ENCODE peak calls at places on chromosomes 5 and 9, in eight cellular contexts. One of them, this sample, is unnamed.

GRCh38 chr9:93657331-93658111 is 81.1 kb downstream of the PHF2 start:
- DNase-seq in pancreas: peak
- DNase-seq in cardiac muscle cell: no peak
- DNase-seq in fibroblast of villous mesenchyme: no peak
- DNase-seq in A549: no peak
- DNase-seq in mesothelial cell of epicardium: no peak
- DNase-seq in suprapubic skin: peak
- DNase-seq in mucosa of descending colon: no peak
- DNase-seq in this sample: no peak

GRCh38 chr9:119811030-119811429 is 441.8 kb upstream of the BRINP1 start:
- DNase-seq in pancreas: no peak
- DNase-seq in cardiac muscle cell: no peak
- DNase-seq in fibroblast of villous mesenchyme: no peak
- DNase-seq in A549: peak
- DNase-seq in mesothelial cell of epicardium: no peak
- DNase-seq in suprapubic skin: no peak
- DNase-seq in mucosa of descending colon: no peak
- DNase-seq in this sample: no peak

GRCh38 chr9:102728946-102729345 is 266.2 kb upstream of the CYLC2 start:
- DNase-seq in pancreas: no peak
- DNase-seq in cardiac muscle cell: no peak
- DNase-seq in fibroblast of villous mesenchyme: no peak
- DNase-seq in A549: no peak
- DNase-seq in mesothelial cell of epicardium: no peak
- DNase-seq in suprapubic skin: no peak
- DNase-seq in mucosa of descending colon: no peak
- DNase-seq in this sample: no peak

GRCh38 chr5:177085985-177086917 is at the start of gene FGFR4:
- DNase-seq in pancreas: peak
- DNase-seq in cardiac muscle cell: peak
- DNase-seq in fibroblast of villous mesenchyme: peak
- DNase-seq in A549: peak
- DNase-seq in mesothelial cell of epicardium: peak
- DNase-seq in suprapubic skin: peak
- DNase-seq in mucosa of descending colon: peak
- DNase-seq in this sample: no peak

GRCh38 chr5:142847898-142848790 is 78.0 kb downstream of the ARHGAP26 start:
- DNase-seq in pancreas: no peak
- DNase-seq in cardiac muscle cell: peak
- DNase-seq in fibroblast of villous mesenchyme: no peak
- DNase-seq in A549: no peak
- DNase-seq in mesothelial cell of epicardium: no peak
- DNase-seq in suprapubic skin: no peak
- DNase-seq in mucosa of descending colon: no peak
- DNase-seq in this sample: no peak

GRCh38 chr5:141914154-141914743 is 9.4 kb upstream of the DELE1 start:
- DNase-seq in pancreas: peak
- DNase-seq in cardiac muscle cell: peak
- DNase-seq in fibroblast of villous mesenchyme: peak
- DNase-seq in A549: no peak
- DNase-seq in mesothelial cell of epicardium: no peak
- DNase-seq in suprapubic skin: peak
- DNase-seq in mucosa of descending colon: peak
- DNase-seq in this sample: no peak

GRCh38 chr5:147567917-147568598 is 58.2 kb upstream of the DPYSL3 start:
- DNase-seq in pancreas: no peak
- DNase-seq in cardiac muscle cell: peak
- DNase-seq in fibroblast of villous mesenchyme: peak
- DNase-seq in A549: peak
- DNase-seq in mesothelial cell of epicardium: no peak
- DNase-seq in suprapubic skin: no peak
- DNase-seq in mucosa of descending colon: no peak
- DNase-seq in this sample: no peak

GRCh38 chr5:129120158-129120581 is 25.6 kb downstream of the ISOC1 start:
- DNase-seq in pancreas: no peak
- DNase-seq in cardiac muscle cell: no peak
- DNase-seq in fibroblast of villous mesenchyme: no peak
- DNase-seq in A549: no peak
- DNase-seq in mesothelial cell of epicardium: no peak
- DNase-seq in suprapubic skin: no peak
- DNase-seq in mucosa of descending colon: no peak
- DNase-seq in this sample: no peak

GRCh38 chr5:81397169-81397568 is 3.2 kb upstream of the ACOT12 start:
- DNase-seq in pancreas: no peak
- DNase-seq in cardiac muscle cell: peak
- DNase-seq in fibroblast of villous mesenchyme: no peak
- DNase-seq in A549: no peak
- DNase-seq in mesothelial cell of epicardium: no peak
- DNase-seq in suprapubic skin: no peak
- DNase-seq in mucosa of descending colon: no peak
- DNase-seq in this sample: no peak

GRCh38 chr9:127904888-127905728 is 5.7 kb upstream of the ST6GALNAC6 start:
- DNase-seq in pancreas: no peak
- DNase-seq in cardiac muscle cell: no peak
- DNase-seq in fibroblast of villous mesenchyme: no peak
- DNase-seq in A549: no peak
- DNase-seq in mesothelial cell of epicardium: no peak
- DNase-seq in suprapubic skin: no peak
- DNase-seq in mucosa of descending colon: peak
- DNase-seq in this sample: no peak

GRCh38 chr9:12833701-12834100 is 58.9 kb downstream of the LURAP1L start:
- DNase-seq in pancreas: no peak
- DNase-seq in cardiac muscle cell: no peak
- DNase-seq in fibroblast of villous mesenchyme: no peak
- DNase-seq in A549: no peak
- DNase-seq in mesothelial cell of epicardium: no peak
- DNase-seq in suprapubic skin: no peak
- DNase-seq in mucosa of descending colon: no peak
- DNase-seq in this sample: no peak

GRCh38 chr5:135718151-135718550 is 116.3 kb upstream of the SLC25A48 start:
- DNase-seq in pancreas: no peak
- DNase-seq in cardiac muscle cell: peak
- DNase-seq in fibroblast of villous mesenchyme: peak
- DNase-seq in A549: peak
- DNase-seq in mesothelial cell of epicardium: no peak
- DNase-seq in suprapubic skin: no peak
- DNase-seq in mucosa of descending colon: no peak
- DNase-seq in this sample: no peak

GRCh38 chr5:141695627-141696180 is 13.7 kb upstream of the ARAP3 start:
- DNase-seq in pancreas: no peak
- DNase-seq in cardiac muscle cell: peak
- DNase-seq in fibroblast of villous mesenchyme: no peak
- DNase-seq in A549: no peak
- DNase-seq in mesothelial cell of epicardium: no peak
- DNase-seq in suprapubic skin: no peak
- DNase-seq in mucosa of descending colon: peak
- DNase-seq in this sample: no peak

GRCh38 chr5:71810456-71811181 is 91.5 kb downstream of the CARTPT start:
- DNase-seq in pancreas: no peak
- DNase-seq in cardiac muscle cell: no peak
- DNase-seq in fibroblast of villous mesenchyme: no peak
- DNase-seq in A549: no peak
- DNase-seq in mesothelial cell of epicardium: no peak
- DNase-seq in suprapubic skin: no peak
- DNase-seq in mucosa of descending colon: no peak
- DNase-seq in this sample: no peak

GRCh38 chr5:28077291-28078240 is 1039.2 kb upstream of the CDH9 start:
- DNase-seq in pancreas: no peak
- DNase-seq in cardiac muscle cell: no peak
- DNase-seq in fibroblast of villous mesenchyme: no peak
- DNase-seq in A549: no peak
- DNase-seq in mesothelial cell of epicardium: no peak
- DNase-seq in suprapubic skin: no peak
- DNase-seq in mucosa of descending colon: no peak
- DNase-seq in this sample: no peak

GRCh38 chr5:172417983-172418630 is 36.2 kb downstream of the SH3PXD2B start:
- DNase-seq in pancreas: peak
- DNase-seq in cardiac muscle cell: peak
- DNase-seq in fibroblast of villous mesenchyme: peak
- DNase-seq in A549: peak
- DNase-seq in mesothelial cell of epicardium: peak
- DNase-seq in suprapubic skin: peak
- DNase-seq in mucosa of descending colon: peak
- DNase-seq in this sample: no peak

GRCh38 chr9:129467004-129467588 is 153.8 kb downstream of the C9orf50 start:
- DNase-seq in pancreas: peak
- DNase-seq in cardiac muscle cell: no peak
- DNase-seq in fibroblast of villous mesenchyme: no peak
- DNase-seq in A549: no peak
- DNase-seq in mesothelial cell of epicardium: no peak
- DNase-seq in suprapubic skin: no peak
- DNase-seq in mucosa of descending colon: no peak
- DNase-seq in this sample: no peak

GRCh38 chr5:54743997-54744788 is 226.6 kb downstream of the SNX18 start:
- DNase-seq in pancreas: no peak
- DNase-seq in cardiac muscle cell: peak
- DNase-seq in fibroblast of villous mesenchyme: peak
- DNase-seq in A549: peak
- DNase-seq in mesothelial cell of epicardium: no peak
- DNase-seq in suprapubic skin: no peak
- DNase-seq in mucosa of descending colon: peak
- DNase-seq in this sample: no peak

GRCh38 chr9:8872802-8873201 is 1073.2 kb upstream of the DMAC1 start:
- DNase-seq in pancreas: no peak
- DNase-seq in cardiac muscle cell: peak
- DNase-seq in fibroblast of villous mesenchyme: no peak
- DNase-seq in A549: no peak
- DNase-seq in mesothelial cell of epicardium: no peak
- DNase-seq in suprapubic skin: no peak
- DNase-seq in mucosa of descending colon: no peak
- DNase-seq in this sample: no peak

GRCh38 chr9:112069318-112070169 is 105.6 kb downstream of the SUSD1 start:
- DNase-seq in pancreas: no peak
- DNase-seq in cardiac muscle cell: peak
- DNase-seq in fibroblast of villous mesenchyme: peak
- DNase-seq in A549: peak
- DNase-seq in mesothelial cell of epicardium: no peak
- DNase-seq in suprapubic skin: no peak
- DNase-seq in mucosa of descending colon: peak
- DNase-seq in this sample: no peak

GRCh38 chr9:792331-793260 is 48.9 kb upstream of the DMRT1 start:
- DNase-seq in pancreas: no peak
- DNase-seq in cardiac muscle cell: peak
- DNase-seq in fibroblast of villous mesenchyme: peak
- DNase-seq in A549: no peak
- DNase-seq in mesothelial cell of epicardium: no peak
- DNase-seq in suprapubic skin: no peak
- DNase-seq in mucosa of descending colon: no peak
- DNase-seq in this sample: no peak

DNA sequence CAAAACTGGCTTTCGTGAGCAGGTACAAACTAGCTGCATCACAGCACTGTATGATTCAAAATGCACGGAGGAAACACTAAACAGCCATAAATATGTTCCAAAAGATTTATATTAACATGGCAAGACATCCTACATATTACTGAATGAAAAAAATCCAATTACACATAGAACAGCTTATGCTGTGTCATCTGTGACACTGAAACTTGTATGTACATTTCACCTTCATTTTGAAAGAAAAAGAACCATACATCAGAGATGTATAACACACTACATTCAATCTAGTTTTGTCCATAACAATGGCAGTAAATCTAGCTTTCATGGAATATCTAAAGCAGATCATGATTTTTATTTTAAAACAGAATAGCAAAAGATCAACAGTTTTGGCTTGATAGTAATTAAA is 14.3 kb downstream of the GNAQ start:
- DNase-seq in pancreas: no peak
- DNase-seq in cardiac muscle cell: no peak
- DNase-seq in fibroblast of villous mesenchyme: no peak
- DNase-seq in A549: no peak
- DNase-seq in mesothelial cell of epicardium: no peak
- DNase-seq in suprapubic skin: no peak
- DNase-seq in mucosa of descending colon: no peak
- DNase-seq in this sample: no peak
- TF ChIP-seq CTCF in pancreas: no peak
- TF ChIP-seq CTCF in cardiac muscle cell: no peak
- TF ChIP-seq CTCF in fibroblast of villous mesenchyme: no peak
- TF ChIP-seq CTCF in A549: no peak
- TF ChIP-seq CTCF in mesothelial cell of epicardium: no peak
- TF ChIP-seq CTCF in suprapubic skin: no peak
- TF ChIP-seq CTCF in mucosa of descending colon: no peak
- TF ChIP-seq CTCF in this sample: no peak

DNA sequence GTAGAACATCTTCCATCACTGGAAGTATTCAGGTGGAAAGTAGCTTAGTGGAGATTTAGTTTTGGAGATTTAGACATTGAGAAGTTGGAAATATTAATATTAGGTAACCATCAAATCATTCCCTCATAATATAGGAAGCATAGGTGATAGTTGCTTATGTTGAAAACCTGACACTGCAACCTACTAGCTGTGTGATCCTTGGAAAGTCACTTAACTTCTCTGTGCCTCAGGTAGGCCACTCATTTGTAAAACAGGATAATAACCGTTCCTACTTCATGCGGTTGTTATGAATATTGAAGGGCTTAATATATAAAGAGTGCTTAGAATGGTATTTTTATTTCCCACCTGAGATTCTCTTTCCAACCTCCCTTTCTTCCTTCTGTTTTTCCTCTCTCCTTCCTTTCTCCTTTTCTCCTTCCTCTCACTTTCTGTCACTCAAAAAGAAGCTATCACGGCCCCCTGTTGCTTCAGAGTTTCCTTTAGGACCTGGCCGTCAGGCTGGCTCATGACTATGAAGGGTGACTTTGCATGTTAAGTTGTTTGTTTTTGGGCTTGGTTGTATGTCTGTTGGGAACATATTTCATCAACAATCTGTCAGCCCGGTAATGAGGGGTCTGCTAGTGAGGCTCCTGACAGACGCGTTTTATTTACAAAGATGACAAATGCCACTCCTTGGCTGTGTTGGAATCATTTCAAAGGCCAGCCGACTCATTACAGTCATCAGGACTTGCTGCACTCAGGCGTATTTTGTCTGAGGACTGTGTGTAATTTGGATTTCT is 31.0 kb downstream of the DOCK2 start:
- DNase-seq in pancreas: no peak
- DNase-seq in cardiac muscle cell: no peak
- DNase-seq in fibroblast of villous mesenchyme: no peak
- DNase-seq in A549: peak
- DNase-seq in mesothelial cell of epicardium: no peak
- DNase-seq in suprapubic skin: no peak
- DNase-seq in mucosa of descending colon: no peak
- DNase-seq in this sample: no peak
- TF ChIP-seq CTCF in pancreas: no peak
- TF ChIP-seq CTCF in cardiac muscle cell: no peak
- TF ChIP-seq CTCF in fibroblast of villous mesenchyme: no peak
- TF ChIP-seq CTCF in A549: no peak
- TF ChIP-seq CTCF in mesothelial cell of epicardium: no peak
- TF ChIP-seq CTCF in suprapubic skin: no peak
- TF ChIP-seq CTCF in mucosa of descending colon: no peak
- TF ChIP-seq CTCF in this sample: no peak

GRCh38 chr5:74382115-74382514 is 258.4 kb downstream of the ENC1 start:
- DNase-seq in pancreas: no peak
- DNase-seq in cardiac muscle cell: no peak
- DNase-seq in fibroblast of villous mesenchyme: no peak
- DNase-seq in A549: no peak
- DNase-seq in mesothelial cell of epicardium: no peak
- DNase-seq in suprapubic skin: no peak
- DNase-seq in mucosa of descending colon: no peak
- DNase-seq in this sample: no peak
- TF ChIP-seq CTCF in pancreas: no peak
- TF ChIP-seq CTCF in cardiac muscle cell: no peak
- TF ChIP-seq CTCF in fibroblast of villous mesenchyme: no peak
- TF ChIP-seq CTCF in A549: no peak
- TF ChIP-seq CTCF in mesothelial cell of epicardium: no peak
- TF ChIP-seq CTCF in suprapubic skin: no peak
- TF ChIP-seq CTCF in mucosa of descending colon: no peak
- TF ChIP-seq CTCF in this sample: no peak

GRCh38 chr5:132725745-132726144 is 11.6 kb downstream of the KIF3A start:
- DNase-seq in pancreas: no peak
- DNase-seq in cardiac muscle cell: no peak
- DNase-seq in fibroblast of villous mesenchyme: no peak
- DNase-seq in A549: no peak
- DNase-seq in mesothelial cell of epicardium: no peak
- DNase-seq in suprapubic skin: no peak
- DNase-seq in mucosa of descending colon: no peak
- DNase-seq in this sample: no peak
- TF ChIP-seq CTCF in pancreas: no peak
- TF ChIP-seq CTCF in cardiac muscle cell: no peak
- TF ChIP-seq CTCF in fibroblast of villous mesenchyme: no peak
- TF ChIP-seq CTCF in A549: no peak
- TF ChIP-seq CTCF in mesothelial cell of epicardium: no peak
- TF ChIP-seq CTCF in suprapubic skin: no peak
- TF ChIP-seq CTCF in mucosa of descending colon: no peak
- TF ChIP-seq CTCF in this sample: no peak